ENCODE peak calls at places on chromosomes 11 and 22, in eight cellular contexts. B is left ventricle myocardium inferior, Q is adrenal gland, P is BJ, W is stomach, S is IMR-90, O is OCI-LY7, E is Caco-2. H is an unnamed sample.

GRCh38 chr22:41092847-41093371 is 517 bp downstream of the EP300 start:
- DNase-seq in B (no peak), Q (peak), P (no peak), W (peak), S (peak), O (peak), E (peak), H (no peak)

GRCh38 chr11:4060182-4060923 is 34.2 kb upstream of the RRM1 start:
- DNase-seq in B (no peak), Q (no peak), P (no peak), W (peak), S (no peak), O (no peak), E (peak), H (no peak)

GRCh38 chr22:28477556-28477955 is 202.1 kb downstream of the TTC28 start:
- DNase-seq in B (no peak), Q (no peak), P (no peak), W (no peak), S (no peak), O (no peak), E (no peak), H (no peak)

GRCh38 chr11:16494918-16495691 is 138.8 kb upstream of the SOX6 start:
- DNase-seq in B (no peak), Q (no peak), P (no peak), W (no peak), S (no peak), O (no peak), E (no peak), H (no peak)

GRCh38 chr22:27745809-27746208 is 55.7 kb downstream of the MN1 start:
- DNase-seq in B (no peak), Q (no peak), P (no peak), W (no peak), S (no peak), O (no peak), E (no peak), H (no peak)

GRCh38 chr11:96758957-96759356 is 369.1 kb downstream of the JRKL start:
- DNase-seq in B (no peak), Q (no peak), P (no peak), W (no peak), S (no peak), O (no peak), E (no peak), H (no peak)

GRCh38 chr11:70443043-70444030 is 45.0 kb downstream of the CTTN start:
- DNase-seq in B (no peak), Q (no peak), P (no peak), W (no peak), S (no peak), O (no peak), E (no peak), H (no peak)

GRCh38 chr22:37545703-37546435 is 14.4 kb upstream of the CDC42EP1 start:
- DNase-seq in B (peak), Q (peak), P (peak), W (peak), S (peak), O (no peak), E (peak), H (no peak)

GRCh38 chr22:23215294-23216204 is 35.2 kb downstream of the BCR start:
- DNase-seq in B (no peak), Q (no peak), P (no peak), W (peak), S (peak), O (no peak), E (no peak), H (no peak)

GRCh38 chr22:36619797-36620390 is 83.7 kb downstream of the CACNG2 start:
- DNase-seq in B (no peak), Q (no peak), P (no peak), W (no peak), S (no peak), O (no peak), E (no peak), H (no peak)

GRCh38 chr22:20079745-20080444 is at the start of gene DGCR8:
- DNase-seq in B (peak), Q (peak), P (peak), W (peak), S (peak), O (peak), E (peak), H (peak)

GRCh38 chr11:69251639-69252493 is 42.1 kb upstream of the MYEOV start:
- DNase-seq in B (no peak), Q (no peak), P (no peak), W (peak), S (no peak), O (no peak), E (no peak), H (no peak)

GRCh38 chr11:102615077-102615893 is 9.8 kb downstream of the MMP20 start:
- DNase-seq in B (no peak), Q (no peak), P (no peak), W (no peak), S (no peak), O (no peak), E (no peak), H (no peak)

GRCh38 chr11:69836401-69836800 is 17.2 kb upstream of the FGF3 start:
- DNase-seq in B (no peak), Q (no peak), P (no peak), W (no peak), S (no peak), O (no peak), E (no peak), H (no peak)

GRCh38 chr11:11504071-11504470 is 117.7 kb downstream of the GALNT18 start:
- DNase-seq in B (no peak), Q (no peak), P (no peak), W (no peak), S (no peak), O (no peak), E (no peak), H (no peak)

GRCh38 chr11:7306900-7307299 is 55.2 kb downstream of the SYT9 start:
- DNase-seq in B (no peak), Q (no peak), P (no peak), W (no peak), S (no peak), O (no peak), E (no peak), H (no peak)

GRCh38 chr22:31104869-31105268 is 2.5 kb downstream of the SELENOM start:
- DNase-seq in B (no peak), Q (no peak), P (no peak), W (no peak), S (no peak), O (no peak), E (no peak), H (no peak)

GRCh38 chr11:70546179-70546940 is 148.0 kb downstream of the CTTN start:
- DNase-seq in B (no peak), Q (no peak), P (no peak), W (no peak), S (no peak), O (no peak), E (no peak), H (no peak)

GRCh38 chr11:93936416-93936815 is 84.7 kb upstream of the HEPHL1 start:
- DNase-seq in B (no peak), Q (no peak), P (no peak), W (no peak), S (no peak), O (no peak), E (no peak), H (no peak)

GRCh38 chr11:121337078-121337477 is 44.5 kb downstream of the SC5D start:
- DNase-seq in B (no peak), Q (no peak), P (no peak), W (no peak), S (no peak), O (no peak), E (no peak), H (no peak)

GRCh38 chr11:121336279-121336947 is 43.8 kb downstream of the SC5D start:
- DNase-seq in B (no peak), Q (no peak), P (no peak), W (no peak), S (no peak), O (peak), E (no peak), H (no peak)

GRCh38 chr11:121337740-121338272 is 45.2 kb downstream of the SC5D start:
- DNase-seq in B (no peak), Q (no peak), P (no peak), W (no peak), S (no peak), O (no peak), E (no peak), H (no peak)

GRCh38 chr11:121338536-121338935 is 46.0 kb downstream of the SC5D start:
- DNase-seq in B (no peak), Q (no peak), P (no peak), W (no peak), S (no peak), O (no peak), E (no peak), H (no peak)

GRCh38 chr11:121334973-121335711 is 42.6 kb downstream of the SC5D start:
- DNase-seq in B (no peak), Q (no peak), P (no peak), W (no peak), S (no peak), O (peak), E (no peak), H (no peak)
- TF ChIP-seq CTCF in B (peak), Q (no peak), P (peak), W (no peak), S (no peak), O (peak), E (no peak), H (no peak)

DNA sequence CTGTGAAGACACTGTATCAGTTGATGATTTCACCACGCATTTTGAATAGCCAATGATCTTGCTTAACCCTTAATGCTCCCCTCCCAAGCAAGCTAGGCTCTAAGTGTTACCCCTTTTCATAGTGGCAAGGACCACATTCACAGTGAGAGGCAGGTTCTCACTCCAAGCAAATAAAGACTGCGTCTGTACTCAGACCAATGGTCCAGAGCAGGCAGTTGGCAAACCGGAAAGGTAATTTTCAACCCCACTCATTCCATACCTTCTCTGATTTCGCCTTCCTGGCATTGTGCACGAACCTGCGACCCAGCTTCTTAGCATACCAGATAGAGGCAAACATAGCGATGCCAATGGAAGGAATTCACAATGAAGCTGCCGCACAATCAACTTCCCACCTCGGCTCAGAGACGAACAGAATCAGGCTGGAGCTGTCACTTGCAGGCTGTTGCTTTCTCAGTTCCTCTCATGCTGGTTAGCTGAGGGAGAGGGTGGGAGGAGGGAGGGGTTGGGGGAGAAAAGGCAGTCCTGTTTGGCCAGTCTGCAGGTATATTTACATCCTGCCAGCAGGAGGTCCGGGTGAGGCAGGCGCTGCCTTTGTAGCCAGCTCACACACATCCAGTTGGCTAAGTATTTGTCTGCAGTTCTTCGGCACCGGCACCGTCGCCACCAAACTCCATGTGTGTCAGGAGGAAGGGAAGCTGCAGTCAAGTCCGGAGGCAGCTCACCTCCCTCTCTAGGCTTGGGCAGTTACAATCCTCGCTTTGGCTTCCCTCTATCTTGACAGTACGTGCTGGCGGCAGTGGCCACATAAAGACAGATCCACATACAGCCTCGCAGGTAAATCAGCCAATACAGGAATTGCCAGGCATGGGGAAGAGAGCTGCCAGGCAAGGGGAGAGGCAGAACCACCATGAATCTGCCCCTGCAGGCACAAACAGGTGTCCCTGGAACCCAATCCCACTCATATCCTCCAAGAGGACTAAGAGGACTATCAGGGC is 1151.3 kb upstream of the CCDC90B start:
- DNase-seq in B (no peak), Q (peak), P (no peak), W (peak), S (no peak), O (peak), E (peak), H (peak)
- H3K4me3 ChIP-seq in B (peak), Q (no peak), P (no peak), W (peak), S (no peak), O (no peak), E (no peak), H (no peak)

GRCh38 chr11:92510591-92510990 is 286.0 kb downstream of the FAT3 start:
- DNase-seq in B (no peak), Q (no peak), P (no peak), W (no peak), S (no peak), O (no peak), E (no peak), H (no peak)

GRCh38 chr11:92511522-92512203 is 287.0 kb downstream of the FAT3 start:
- DNase-seq in B (no peak), Q (no peak), P (no peak), W (no peak), S (no peak), O (no peak), E (no peak), H (no peak)

GRCh38 chr11:92512204-92512569 is 287.6 kb downstream of the FAT3 start:
- DNase-seq in B (no peak), Q (no peak), P (no peak), W (no peak), S (no peak), O (no peak), E (no peak), H (no peak)
- TF ChIP-seq CTCF in B (no peak), Q (no peak), P (no peak), W (no peak), S (no peak), O (no peak), E (no peak), H (no peak)

GRCh38 chr11:118080296-118080695 is 3.4 kb downstream of the TMPRSS4 start:
- DNase-seq in B (no peak), Q (no peak), P (no peak), W (no peak), S (no peak), O (no peak), E (no peak), H (no peak)

GRCh38 chr11:118076754-118077281 is at the start of gene TMPRSS4:
- DNase-seq in B (no peak), Q (no peak), P (no peak), W (peak), S (no peak), O (no peak), E (peak), H (no peak)

GRCh38 chr11:118078972-118079411 is 2.1 kb downstream of the TMPRSS4 start:
- DNase-seq in B (no peak), Q (no peak), P (no peak), W (no peak), S (no peak), O (no peak), E (no peak), H (no peak)

GRCh38 chr11:118081241-118081958 is 4.5 kb downstream of the TMPRSS4 start:
- DNase-seq in B (no peak), Q (no peak), P (no peak), W (no peak), S (no peak), O (no peak), E (no peak), H (no peak)

GRCh38 chr11:118079507-118079906 is 2.6 kb downstream of the TMPRSS4 start:
- DNase-seq in B (no peak), Q (no peak), P (no peak), W (no peak), S (no peak), O (no peak), E (no peak), H (no peak)
- H3K4me3 ChIP-seq in B (no peak), Q (no peak), P (no peak), W (no peak), S (no peak), O (no peak), E (no peak), H (no peak)

DNA sequence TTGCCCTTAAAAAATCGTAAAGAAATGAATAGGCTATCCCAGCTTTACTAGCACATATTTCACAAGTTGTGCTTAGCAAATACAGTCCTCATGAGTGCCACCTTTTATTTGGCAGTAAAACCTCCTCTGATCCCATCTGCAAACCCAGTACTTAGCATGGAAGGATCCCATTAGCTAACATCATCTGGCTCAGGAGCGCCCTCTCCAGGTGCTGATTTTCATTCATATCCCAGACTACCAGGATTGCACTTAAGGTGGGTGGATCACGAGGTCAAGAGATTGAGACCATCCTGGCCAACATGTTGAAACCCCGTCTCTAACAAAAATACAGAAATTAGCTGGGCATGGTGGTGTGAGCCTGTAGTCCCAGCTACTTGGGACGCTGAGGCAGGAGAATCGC is 76.1 kb upstream of the PAX6 start:
- DNase-seq in B (no peak), Q (no peak), P (no peak), W (no peak), S (no peak), O (no peak), E (no peak), H (no peak)
- TF ChIP-seq CTCF in B (no peak), Q (no peak), P (no peak), W (no peak), S (no peak), O (peak), E (no peak), H (peak)